ENCODE peak calls at places on chromosomes 4 and X, in six cellular contexts. One of them, this sample, is unnamed.

GRCh38 chr4:87219648-87220093 is 747 bp downstream of the KLHL8 start:
- DNase-seq in H1: no peak
- DNase-seq in IMR-90: peak
- DNase-seq in mesenchymal stem cell: peak
- DNase-seq in trophoblast cell: peak
- DNase-seq in H9: peak
- DNase-seq in this sample: no peak

GRCh38 chr4:7906171-7906581 is 33.5 kb downstream of the AFAP1 start:
- DNase-seq in IMR-90: peak
- DNase-seq in H1: no peak
- DNase-seq in H9: no peak
- DNase-seq in mesenchymal stem cell: peak
- DNase-seq in trophoblast cell: no peak
- DNase-seq in this sample: no peak

GRCh38 chr4:35559559-35560365 is 684.6 kb downstream of the ARAP2 start:
- DNase-seq in mesenchymal stem cell: no peak
- DNase-seq in IMR-90: no peak
- DNase-seq in trophoblast cell: no peak
- DNase-seq in H9: peak
- DNase-seq in H1: no peak
- DNase-seq in this sample: no peak

GRCh38 chr4:169619518-169619957 is 840 bp upstream of the CLCN3 start:
- DNase-seq in IMR-90: peak
- DNase-seq in trophoblast cell: peak
- DNase-seq in H1: no peak
- DNase-seq in H9: peak
- DNase-seq in mesenchymal stem cell: peak
- DNase-seq in this sample: peak

GRCh38 chr4:124437853-124438495 is 274.6 kb downstream of the ANKRD50 start:
- DNase-seq in H9: no peak
- DNase-seq in mesenchymal stem cell: no peak
- DNase-seq in trophoblast cell: peak
- DNase-seq in H1: no peak
- DNase-seq in IMR-90: no peak
- DNase-seq in this sample: no peak

GRCh38 chr4:89295415-89295927 is 12.1 kb downstream of the GPRIN3 start:
- DNase-seq in mesenchymal stem cell: no peak
- DNase-seq in H9: no peak
- DNase-seq in H1: no peak
- DNase-seq in IMR-90: no peak
- DNase-seq in trophoblast cell: no peak
- DNase-seq in this sample: no peak

GRCh38 chr4:98514930-98515809 is 143.2 kb downstream of the TSPAN5 start:
- DNase-seq in mesenchymal stem cell: peak
- DNase-seq in IMR-90: peak
- DNase-seq in trophoblast cell: no peak
- DNase-seq in H1: no peak
- DNase-seq in H9: no peak
- DNase-seq in this sample: no peak

GRCh38 chr4:123398151-123398802 is 1.7 kb downstream of the SPRY1 start:
- DNase-seq in mesenchymal stem cell: peak
- DNase-seq in H1: peak
- DNase-seq in trophoblast cell: peak
- DNase-seq in IMR-90: peak
- DNase-seq in H9: peak
- DNase-seq in this sample: peak

GRCh38 chrX:3129256-3129655 is 88.0 kb downstream of the ARSF start:
- DNase-seq in H1: no peak
- DNase-seq in IMR-90: peak
- DNase-seq in mesenchymal stem cell: no peak
- DNase-seq in trophoblast cell: no peak
- DNase-seq in H9: no peak
- DNase-seq in this sample: no peak

GRCh38 chr4:38782452-38783108 is at the start of gene TLR10:
- DNase-seq in trophoblast cell: peak
- DNase-seq in IMR-90: peak
- DNase-seq in mesenchymal stem cell: peak
- DNase-seq in H1: no peak
- DNase-seq in H9: peak
- DNase-seq in this sample: peak

GRCh38 chrX:150234126-150234525 is 129.0 kb upstream of the MAMLD1 start:
- DNase-seq in IMR-90: peak
- DNase-seq in H1: no peak
- DNase-seq in trophoblast cell: no peak
- DNase-seq in mesenchymal stem cell: no peak
- DNase-seq in H9: no peak
- DNase-seq in this sample: no peak

GRCh38 chr4:16827762-16828724 is 70.4 kb downstream of the LDB2 start:
- DNase-seq in mesenchymal stem cell: no peak
- DNase-seq in H9: no peak
- DNase-seq in H1: no peak
- DNase-seq in trophoblast cell: no peak
- DNase-seq in IMR-90: peak
- DNase-seq in this sample: no peak

GRCh38 chr4:7803371-7803770 is 136.3 kb downstream of the AFAP1 start:
- DNase-seq in H1: no peak
- DNase-seq in IMR-90: no peak
- DNase-seq in trophoblast cell: no peak
- DNase-seq in mesenchymal stem cell: no peak
- DNase-seq in H9: no peak
- DNase-seq in this sample: no peak

GRCh38 chrX:3994315-3994714 is 280.9 kb upstream of the PRKX start:
- DNase-seq in trophoblast cell: no peak
- DNase-seq in IMR-90: no peak
- DNase-seq in H1: no peak
- DNase-seq in H9: no peak
- DNase-seq in mesenchymal stem cell: no peak
- DNase-seq in this sample: no peak

GRCh38 chrX:24464498-24464835 is 619 bp upstream of the PDK3 start:
- DNase-seq in trophoblast cell: no peak
- DNase-seq in IMR-90: no peak
- DNase-seq in H1: no peak
- DNase-seq in mesenchymal stem cell: no peak
- DNase-seq in H9: no peak
- DNase-seq in this sample: no peak

GRCh38 chr4:3335982-3336381 is 43.2 kb downstream of the RGS12 start:
- DNase-seq in H9: no peak
- DNase-seq in trophoblast cell: no peak
- DNase-seq in IMR-90: no peak
- DNase-seq in mesenchymal stem cell: no peak
- DNase-seq in H1: no peak
- DNase-seq in this sample: no peak

GRCh38 chrX:139907078-139907477 is 25.8 kb downstream of the ATP11C start:
- DNase-seq in trophoblast cell: peak
- DNase-seq in H1: no peak
- DNase-seq in mesenchymal stem cell: no peak
- DNase-seq in H9: no peak
- DNase-seq in IMR-90: no peak
- DNase-seq in this sample: no peak

DNA sequence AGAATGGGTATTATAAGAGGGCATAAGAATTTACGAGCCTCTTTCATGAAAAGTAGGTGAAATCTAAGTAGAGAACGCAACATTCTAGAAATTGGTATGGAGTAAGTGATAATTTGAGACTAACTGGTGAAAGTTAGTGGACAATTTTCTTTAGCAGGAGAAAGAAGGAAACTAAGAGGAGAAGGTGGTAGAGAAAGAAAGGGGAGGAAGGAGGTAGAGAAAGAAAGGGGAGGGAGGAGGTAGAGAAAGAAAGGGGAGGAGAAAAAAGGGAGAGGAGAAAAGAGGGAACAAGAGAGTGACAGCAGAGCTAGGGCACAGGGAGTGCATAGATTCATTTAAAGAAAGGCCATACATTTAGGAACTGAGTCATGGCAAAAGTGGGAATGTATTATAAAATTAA is 94.1 kb downstream of the RNF150 start:
- DNase-seq in IMR-90: no peak
- DNase-seq in H1: no peak
- DNase-seq in mesenchymal stem cell: no peak
- DNase-seq in H9: no peak
- DNase-seq in trophoblast cell: no peak
- DNase-seq in this sample: no peak
- H4K91ac ChIP-seq in IMR-90: no peak
- H4K91ac ChIP-seq in H1: no peak
- H4K91ac ChIP-seq in mesenchymal stem cell: no peak
- H4K91ac ChIP-seq in H9: no peak
- H4K91ac ChIP-seq in trophoblast cell: no peak
- H4K91ac ChIP-seq in this sample: no peak

GRCh38 chr4:185344743-185345538 is 50.8 kb downstream of the LRP2BP start:
- DNase-seq in IMR-90: no peak
- DNase-seq in H1: no peak
- DNase-seq in trophoblast cell: peak
- DNase-seq in H9: no peak
- DNase-seq in mesenchymal stem cell: peak
- DNase-seq in this sample: no peak
- H3K4me2 ChIP-seq in IMR-90: no peak
- H3K4me2 ChIP-seq in H1: no peak
- H3K4me2 ChIP-seq in trophoblast cell: no peak
- H3K4me2 ChIP-seq in H9: no peak
- H3K4me2 ChIP-seq in mesenchymal stem cell: no peak
- H3K4me2 ChIP-seq in this sample: no peak

GRCh38 chr4:81519428-81519775 is 47.7 kb upstream of the RASGEF1B start:
- DNase-seq in trophoblast cell: no peak
- DNase-seq in mesenchymal stem cell: no peak
- DNase-seq in H9: no peak
- DNase-seq in H1: no peak
- DNase-seq in IMR-90: no peak
- DNase-seq in this sample: no peak
- H2BK120ac ChIP-seq in trophoblast cell: no peak
- H2BK120ac ChIP-seq in mesenchymal stem cell: no peak
- H2BK120ac ChIP-seq in H9: no peak
- H2BK120ac ChIP-seq in H1: no peak
- H2BK120ac ChIP-seq in IMR-90: no peak
- H2BK120ac ChIP-seq in this sample: no peak

DNA sequence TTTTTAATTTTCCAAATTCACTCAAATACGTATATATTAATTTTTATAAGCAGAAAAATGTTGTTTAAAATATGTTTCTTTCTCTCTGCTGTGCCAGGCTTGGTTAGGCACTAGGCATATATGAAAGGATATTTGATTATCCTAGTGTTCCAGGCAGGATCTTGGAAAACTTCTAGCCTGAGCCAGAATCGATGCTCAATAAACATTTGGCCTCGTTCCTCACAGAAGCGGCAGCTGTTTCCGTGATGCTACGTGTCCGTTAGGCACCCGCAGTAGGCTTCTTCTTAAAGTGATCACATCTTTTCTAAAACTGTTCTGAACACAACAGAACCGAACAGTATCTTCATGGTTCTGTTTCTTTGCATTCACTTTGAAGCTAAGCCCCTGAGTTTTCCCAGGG is 50.1 kb upstream of the CRMP1 start:
- DNase-seq in H1: no peak
- DNase-seq in IMR-90: no peak
- DNase-seq in trophoblast cell: no peak
- DNase-seq in H9: no peak
- DNase-seq in mesenchymal stem cell: no peak
- DNase-seq in this sample: no peak
- H4K91ac ChIP-seq in H1: no peak
- H4K91ac ChIP-seq in IMR-90: no peak
- H4K91ac ChIP-seq in trophoblast cell: no peak
- H4K91ac ChIP-seq in H9: no peak
- H4K91ac ChIP-seq in mesenchymal stem cell: no peak
- H4K91ac ChIP-seq in this sample: no peak

GRCh38 chr4:5471206-5471605 is 237.2 kb downstream of the EVC2 start:
- DNase-seq in IMR-90: no peak
- DNase-seq in mesenchymal stem cell: no peak
- DNase-seq in trophoblast cell: no peak
- DNase-seq in H9: no peak
- DNase-seq in H1: no peak
- DNase-seq in this sample: no peak

GRCh38 chr4:5472166-5472565 is 236.2 kb downstream of the EVC2 start:
- DNase-seq in H1: no peak
- DNase-seq in trophoblast cell: peak
- DNase-seq in IMR-90: no peak
- DNase-seq in mesenchymal stem cell: no peak
- DNase-seq in H9: no peak
- DNase-seq in this sample: no peak

GRCh38 chr4:5471691-5472090 is 236.7 kb downstream of the EVC2 start:
- DNase-seq in H1: no peak
- DNase-seq in mesenchymal stem cell: no peak
- DNase-seq in trophoblast cell: no peak
- DNase-seq in IMR-90: no peak
- DNase-seq in H9: no peak
- DNase-seq in this sample: no peak

GRCh38 chr4:5474756-5475155 is 233.6 kb downstream of the EVC2 start:
- DNase-seq in H9: no peak
- DNase-seq in trophoblast cell: peak
- DNase-seq in mesenchymal stem cell: peak
- DNase-seq in H1: no peak
- DNase-seq in IMR-90: peak
- DNase-seq in this sample: no peak

DNA sequence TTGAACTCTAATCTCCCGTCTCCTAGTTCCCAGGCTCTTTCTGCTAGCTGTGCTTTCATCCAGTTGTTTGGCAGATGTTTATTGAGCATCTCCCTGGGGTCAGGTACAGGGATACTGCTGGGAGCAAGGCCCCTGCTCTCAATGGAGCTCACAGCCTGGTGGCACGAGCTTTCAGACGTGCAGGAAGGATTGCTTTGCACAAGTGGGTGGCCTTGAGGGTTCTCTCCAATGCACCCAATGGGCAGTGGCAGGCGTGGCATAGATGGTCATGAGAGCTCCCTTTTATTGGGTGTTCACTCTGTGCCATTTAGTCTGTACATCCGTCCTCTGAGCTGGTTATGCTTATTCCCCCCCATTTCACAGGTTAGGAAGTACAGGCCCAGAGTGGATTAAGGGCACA is 235.2 kb downstream of the EVC2 start:
- DNase-seq in H1: no peak
- DNase-seq in mesenchymal stem cell: no peak
- DNase-seq in trophoblast cell: no peak
- DNase-seq in H9: no peak
- DNase-seq in IMR-90: no peak
- DNase-seq in this sample: no peak
- H3K4me2 ChIP-seq in H1: no peak
- H3K4me2 ChIP-seq in mesenchymal stem cell: no peak
- H3K4me2 ChIP-seq in trophoblast cell: no peak
- H3K4me2 ChIP-seq in H9: no peak
- H3K4me2 ChIP-seq in IMR-90: no peak
- H3K4me2 ChIP-seq in this sample: no peak